ENCODE peak calls at places on chromosomes 5 and 9, in ten cellular contexts. M is OCI-M1; R is keratinocyte; W is mesenchymal stem cell; U is CD8-positive, alpha-beta memory T cell; Z is CD4-positive, alpha-beta T cell; S is T47D; I is KG1; X is NCI-H187; F is germinal center. D is an unnamed sample.

GRCh38 chr5:45376463-45376862 is 319.7 kb downstream of the HCN1 start:
- DNase-seq in W (peak; percentile 37), S (no peak), U (no peak), R (no peak), F (no peak), X (no peak), I (no peak), Z (no peak), M (no peak), D (no peak)

GRCh38 chr9:116395409-116396037 is 241.9 kb downstream of the PAPPA start:
- DNase-seq in I (no peak), R (no peak), M (peak; percentile 91), U (no peak), Z (no peak), S (no peak), W (no peak), X (no peak), F (no peak), D (no peak)

GRCh38 chr5:144004146-144004545 is 166.3 kb downstream of the YIPF5 start:
- DNase-seq in X (no peak), U (no peak), W (no peak), F (no peak), Z (no peak), M (no peak), R (no peak), S (no peak), I (no peak), D (no peak)

GRCh38 chr5:3350781-3351180 is 244.9 kb upstream of the IRX1 start:
- DNase-seq in Z (no peak), X (no peak), U (no peak), S (no peak), F (no peak), M (no peak), R (no peak), I (no peak), W (no peak), D (no peak)

GRCh38 chr9:23638011-23638410 is 188.0 kb downstream of the ELAVL2 start:
- DNase-seq in M (no peak), S (no peak), F (no peak), Z (no peak), U (no peak), W (no peak), R (no peak), I (no peak), X (no peak), D (no peak)

GRCh38 chr9:21831841-21832509 is 29.5 kb downstream of the MTAP start:
- DNase-seq in Z (no peak), U (no peak), M (peak; percentile 2), W (peak; percentile 100), R (peak; percentile 46), F (no peak), I (no peak), S (no peak), X (no peak), D (no peak)

GRCh38 chr5:157502143-157502647 is 42.2 kb downstream of the NIPAL4 start:
- DNase-seq in W (peak; percentile 51), Z (no peak), M (peak; percentile 28), U (no peak), F (peak; percentile 80), R (no peak), I (no peak), S (no peak), X (no peak), D (no peak)

GRCh38 chr5:125199968-125200841 is 453.8 kb upstream of the ZNF608 start:
- DNase-seq in R (no peak), F (peak; percentile 14), Z (no peak), W (peak; percentile 54), S (no peak), I (no peak), U (no peak), X (peak; percentile 52), M (peak; percentile 0), D (no peak)

GRCh38 chr5:154737667-154738320 is 17.4 kb upstream of the LARP1 start:
- DNase-seq in S (no peak), M (no peak), U (no peak), I (no peak), F (no peak), X (no peak), R (no peak), Z (no peak), W (no peak), D (no peak)

GRCh38 chr5:107523019-107523680 is 147.6 kb downstream of the EFNA5 start:
- DNase-seq in U (no peak), R (no peak), S (no peak), Z (no peak), M (no peak), W (no peak), I (no peak), F (no peak), X (peak; percentile 24), D (no peak)

GRCh38 chr5:3837544-3837943 is 241.9 kb downstream of the IRX1 start:
- DNase-seq in X (no peak), Z (no peak), M (peak; percentile 85), I (no peak), W (no peak), S (no peak), F (no peak), U (no peak), R (no peak), D (no peak)

GRCh38 chr5:72065751-72066255 is 41.5 kb upstream of the MAP1B start:
- DNase-seq in I (no peak), F (no peak), U (no peak), Z (no peak), W (peak; percentile 68), X (peak; percentile 60), M (no peak), R (no peak), S (no peak), D (no peak)

GRCh38 chr9:25677301-25678146 is 720 bp downstream of the TUSC1 start:
- DNase-seq in M (peak; percentile 90), R (no peak), W (peak; percentile 81), Z (no peak), F (peak; percentile 18), I (no peak), S (peak; percentile 87), X (peak; percentile 16), U (no peak), D (no peak)

GRCh38 chr5:173202266-173202875 is 32.6 kb downstream of the NKX2-5 start:
- DNase-seq in M (no peak), W (no peak), S (no peak), F (no peak), R (no peak), U (no peak), X (no peak), I (no peak), Z (no peak), D (no peak)